ENCODE peak calls at places on chromosomes 5 and 9, in five cellular contexts. Q is nephron progenitor cell, O is H9, X is heart right ventricle, A is right atrium auricular region. E is an unnamed sample.

GRCh38 chr5:59002162-59002825 is 419.4 kb downstream of the RAB3C start:
- DNase-seq in A (no peak), Q (no peak), O (no peak), X (no peak), E (no peak)

GRCh38 chr5:164119806-164120440 is 614.5 kb downstream of the MAT2B start:
- DNase-seq in X (no peak), O (peak), Q (peak), A (no peak), E (no peak)

GRCh38 chr5:134038143-134038542 is 33.4 kb upstream of the VDAC1 start:
- DNase-seq in X (no peak), Q (no peak), O (no peak), A (no peak), E (no peak)

GRCh38 chr9:14057347-14058077 is 256.4 kb downstream of the NFIB start:
- DNase-seq in Q (no peak), X (no peak), A (no peak), O (no peak), E (no peak)

GRCh38 chr9:88064554-88064953 is 73.7 kb downstream of the SPATA31C2 start:
- DNase-seq in O (no peak), A (no peak), Q (no peak), X (no peak), E (no peak)

GRCh38 chr9:138040446-138041430 is 163.2 kb downstream of the CACNA1B start:
- DNase-seq in Q (no peak), A (peak), X (no peak), O (no peak), E (peak)

GRCh38 chr5:40477856-40478546 is 201.7 kb upstream of the PTGER4 start:
- DNase-seq in A (no peak), X (no peak), O (no peak), Q (no peak), E (no peak)

GRCh38 chr5:157358871-157359270 is 92.9 kb downstream of the CYFIP2 start:
- DNase-seq in Q (no peak), X (no peak), A (peak), O (no peak), E (no peak)

GRCh38 chr9:114953917-114954316 is 23.5 kb upstream of the TNFSF8 start:
- DNase-seq in O (no peak), A (peak), X (peak), Q (no peak), E (peak)

GRCh38 chr9:121835581-121836381 is 184.3 kb downstream of the DAB2IP start:
- DNase-seq in O (no peak), A (no peak), Q (no peak), X (no peak), E (no peak)

GRCh38 chr5:76104027-76104426 is 20.8 kb downstream of the SV2C start:
- DNase-seq in Q (peak), A (no peak), X (no peak), O (peak), E (no peak)

GRCh38 chr9:120902286-120902685 is 24.3 kb downstream of the TRAF1 start:
- DNase-seq in A (no peak), O (no peak), X (no peak), Q (no peak), E (no peak)

GRCh38 chr9:88535226-88535931 is 401 bp downstream of the NXNL2 start:
- DNase-seq in A (no peak), O (peak), X (no peak), Q (peak), E (no peak)

GRCh38 chr9:2013688-2014087 is 1.5 kb upstream of the SMARCA2 start:
- DNase-seq in X (no peak), O (no peak), Q (no peak), A (no peak), E (no peak)

GRCh38 chr5:140296289-140296688 is 6.6 kb downstream of the PFDN1 start:
- DNase-seq in X (no peak), A (no peak), Q (no peak), O (no peak), E (no peak)

GRCh38 chr5:157689942-157690689 is 18.8 kb downstream of the C5orf52 start:
- DNase-seq in A (peak), O (peak), X (no peak), Q (no peak), E (no peak)

GRCh38 chr5:13957032-13957645 is 12.7 kb upstream of the DNAH5 start:
- DNase-seq in Q (peak), X (peak), O (no peak), A (no peak), E (no peak)

GRCh38 chr5:44626846-44627245 is 181.9 kb upstream of the MRPS30 start:
- DNase-seq in O (no peak), X (no peak), A (no peak), Q (no peak), E (no peak)

GRCh38 chr5:151253604-151253948 is 591 bp downstream of the GM2A start:
- DNase-seq in X (no peak), Q (no peak), A (no peak), O (no peak), E (no peak)

GRCh38 chr9:100379862-100380261 is 27.1 kb upstream of the TEX10 start:
- DNase-seq in Q (no peak), A (no peak), O (no peak), X (no peak), E (no peak)

GRCh38 chr9:14932246-14932645 is 22.0 kb upstream of the FREM1 start:
- DNase-seq in X (no peak), A (no peak), Q (no peak), O (no peak), E (no peak)

GRCh38 chr5:171615201-171616001 is 170.2 kb upstream of the SMIM23 start:
- DNase-seq in X (peak), A (no peak), O (peak), Q (peak), E (no peak)

GRCh38 chr5:14595189-14595588 is 13.6 kb downstream of the OTULINL start:
- DNase-seq in A (no peak), X (no peak), Q (no peak), O (no peak), E (no peak)

GRCh38 chr9:127572961-127573727 is 38.9 kb upstream of the STXBP1 start:
- DNase-seq in A (no peak), Q (no peak), X (no peak), O (no peak), E (no peak)

GRCh38 chr5:122091942-122092600 is 14.0 kb upstream of the LOX start:
- DNase-seq in A (no peak), Q (no peak), O (no peak), X (no peak), E (no peak)

GRCh38 chr5:93425102-93425501 is 155.9 kb downstream of the NR2F1-AS1 start:
- DNase-seq in X (no peak), A (no peak), Q (no peak), O (no peak), E (no peak)

GRCh38 chr5:72767289-72768010 is 49.0 kb upstream of the TNPO1 start:
- DNase-seq in A (no peak), Q (no peak), X (no peak), O (peak), E (no peak)

GRCh38 chr5:169850407-169850806 is 129.9 kb downstream of the INSYN2B start:
- DNase-seq in A (no peak), Q (no peak), O (no peak), X (no peak), E (no peak)
- TF ChIP-seq CTCF in A (no peak), Q (no peak), O (peak), X (no peak), E (peak)

DNA sequence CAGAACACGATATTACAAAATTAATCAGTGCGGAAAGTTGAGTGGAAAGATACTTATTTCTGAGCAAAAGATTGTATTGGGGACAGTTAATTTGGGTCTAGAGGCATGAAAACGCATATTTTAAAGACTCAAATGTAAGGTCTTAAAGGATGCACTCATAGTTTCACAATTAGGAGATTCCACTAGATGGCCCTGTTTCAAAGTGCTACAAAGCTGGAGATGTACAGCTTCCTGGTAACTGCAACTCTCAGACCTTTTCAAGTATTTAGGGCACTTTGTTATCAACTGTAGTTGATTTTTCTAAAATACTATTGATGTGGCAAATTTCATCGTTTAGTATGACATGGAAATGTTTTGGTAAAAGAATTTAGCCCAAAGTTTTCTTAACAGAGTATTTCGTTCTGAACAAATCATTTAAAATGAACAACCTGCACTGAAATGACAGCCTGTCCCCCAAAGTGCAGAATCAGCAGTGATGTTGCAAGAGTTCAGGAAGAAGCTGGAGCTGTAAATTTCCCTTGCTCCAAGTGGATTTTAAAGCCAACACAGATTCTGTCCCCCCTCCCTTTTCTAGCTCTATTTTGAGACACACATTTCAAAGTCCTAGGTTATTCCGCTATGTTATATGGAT is 16.2 kb upstream of the NDUFB6 start:
- DNase-seq in A (no peak), X (no peak), O (no peak), Q (no peak), E (no peak)
- TF ChIP-seq CTCF in A (no peak), X (no peak), O (peak), Q (peak), E (peak)

DNA sequence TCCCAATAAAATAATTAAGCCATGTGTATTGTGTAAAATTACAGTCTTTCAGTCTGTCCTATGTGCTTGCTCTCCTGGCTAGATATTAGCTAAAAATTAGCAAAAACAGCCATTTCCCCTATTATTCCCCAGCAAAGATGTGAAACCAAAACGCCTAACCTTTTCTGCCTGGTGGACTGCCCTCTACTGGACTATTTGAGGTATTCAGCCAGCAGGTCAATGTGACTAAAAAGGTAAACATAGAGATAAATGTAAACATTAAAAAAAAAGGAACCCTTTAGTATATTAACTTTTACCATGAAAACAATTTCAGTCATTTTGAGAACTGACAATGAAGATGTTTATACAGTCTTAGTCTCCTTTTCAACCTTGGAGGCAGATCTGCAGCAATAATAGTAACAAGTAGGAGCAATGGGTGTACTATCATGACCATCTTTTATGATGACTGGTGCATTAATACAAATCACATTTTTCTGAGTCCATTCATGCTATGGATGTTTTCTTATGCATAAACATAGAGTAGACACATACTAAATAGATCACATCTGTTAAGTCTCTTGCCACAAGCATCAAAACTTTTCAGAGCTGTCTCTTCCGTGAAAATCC is 10.1 kb downstream of the ATG12 start:
- DNase-seq in A (no peak), X (peak), Q (peak), O (no peak), E (no peak)
- TF ChIP-seq CTCF in A (no peak), X (peak), Q (peak), O (peak), E (peak)

GRCh38 chr5:175469916-175470315 is 8.4 kb upstream of the SFXN1 start:
- DNase-seq in X (no peak), O (no peak), A (no peak), Q (no peak), E (no peak)

GRCh38 chr5:175466700-175467318 is 11.6 kb upstream of the SFXN1 start:
- DNase-seq in O (no peak), X (no peak), Q (no peak), A (peak), E (no peak)

GRCh38 chr5:175467983-175468698 is 10.2 kb upstream of the SFXN1 start:
- DNase-seq in A (no peak), Q (no peak), X (no peak), O (no peak), E (no peak)

GRCh38 chr5:175470756-175471155 is 7.6 kb upstream of the SFXN1 start:
- DNase-seq in O (no peak), Q (no peak), X (no peak), A (no peak), E (no peak)

GRCh38 chr5:175468892-175469291 is 9.5 kb upstream of the SFXN1 start:
- DNase-seq in Q (no peak), X (no peak), A (no peak), O (no peak), E (no peak)
- TF ChIP-seq CTCF in Q (no peak), X (no peak), A (no peak), O (no peak), E (no peak)

DNA sequence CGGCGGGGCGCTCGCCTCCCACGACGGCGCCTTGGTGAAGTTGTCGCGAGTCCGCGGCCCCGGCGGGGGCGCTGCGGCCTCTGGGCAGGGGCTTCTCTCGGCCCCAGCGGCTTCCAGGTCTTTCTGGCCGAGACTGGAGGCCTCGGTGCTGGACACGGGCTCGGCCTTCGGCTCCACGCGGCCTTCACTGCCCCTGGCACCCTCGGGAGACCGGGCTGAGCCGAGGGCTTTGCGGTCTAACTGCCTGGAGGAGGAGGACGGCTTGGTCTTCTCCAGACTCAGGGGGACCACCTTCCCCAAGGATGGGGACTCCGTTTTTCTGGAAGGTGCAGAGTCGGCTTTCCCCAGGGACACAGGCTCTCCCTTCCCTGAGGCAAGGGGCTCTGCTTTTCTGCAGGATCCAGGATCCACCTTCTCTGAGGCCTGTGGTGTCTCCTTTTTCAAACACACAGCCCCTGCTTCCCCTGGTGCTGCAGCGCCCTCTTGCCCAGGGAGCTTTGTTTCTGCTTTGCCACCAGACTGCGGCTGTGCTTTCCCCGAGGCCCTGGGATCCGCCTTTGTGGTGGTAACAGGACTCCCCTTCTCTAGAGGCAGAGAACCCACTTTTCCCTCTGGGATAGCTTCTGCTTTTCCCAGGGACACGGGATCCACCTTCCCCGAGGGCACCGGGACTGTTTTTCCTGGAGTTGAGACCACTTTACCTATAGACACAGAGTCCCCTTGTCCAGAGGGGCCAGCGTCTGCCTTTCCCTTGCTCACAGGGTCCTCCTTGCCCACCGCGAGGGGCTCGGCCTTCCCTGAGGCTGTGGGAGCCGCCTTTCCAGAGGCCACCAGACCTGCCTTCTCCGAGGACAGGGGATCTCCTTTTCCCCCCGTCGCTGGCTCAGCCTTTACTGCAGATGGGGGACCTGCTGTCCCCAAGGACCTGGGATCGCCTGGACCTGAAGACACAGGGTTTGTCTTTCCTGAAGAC is 12.3 kb downstream of the GPRIN1 start:
- DNase-seq in O (peak), X (no peak), Q (no peak), A (no peak), E (no peak)
- TF ChIP-seq CTCF in O (peak), X (no peak), Q (no peak), A (no peak), E (peak)

GRCh38 chr5:24232929-24233328 is 411.8 kb downstream of the CDH10 start:
- DNase-seq in A (no peak), Q (no peak), X (no peak), O (no peak), E (no peak)
- TF ChIP-seq CTCF in A (no peak), Q (no peak), X (no peak), O (no peak), E (no peak)

GRCh38 chr5:149228610-149229297 is 42.9 kb upstream of the AFAP1L1 start:
- DNase-seq in Q (no peak), A (peak), O (peak), X (peak), E (no peak)
- TF ChIP-seq CTCF in Q (peak), A (peak), O (peak), X (peak), E (peak)

GRCh38 chr9:111389406-111389805 is 59.4 kb upstream of the OR2K2 start:
- DNase-seq in X (no peak), A (no peak), O (no peak), Q (no peak), E (no peak)

GRCh38 chr9:111386386-111386785 is 56.4 kb upstream of the OR2K2 start:
- DNase-seq in A (no peak), X (no peak), O (no peak), Q (no peak), E (no peak)
- TF ChIP-seq CTCF in A (no peak), X (no peak), O (no peak), Q (no peak), E (no peak)

E was measured in CD14-positive monocyte.